ENCODE peak calls at places on chromosomes 1 and 21, in ten cellular contexts. P is adipocyte; U is H9; W is transverse colon; Z is CD4-positive, CD25-positive, alpha-beta regulatory T cell; L is neural progenitor cell; Q is HAP-1; G is heart right ventricle; H is heart left ventricle; D is ovary. O is an unnamed sample. For H3K4me1, the result is how much of the 10 kb centered on the place peaks cover.

GRCh38 chr1:61299468-61299867 is 217.1 kb downstream of the NFIA start:
- DNase-seq in W (no peak), Q (no peak), U (no peak), Z (no peak), D (no peak), L (no peak), H (no peak), G (no peak), P (peak), O (peak)

GRCh38 chr1:21490774-21491482 is 18.3 kb upstream of the ALPL start:
- DNase-seq in Z (no peak), P (peak), U (peak), D (no peak), L (peak), H (no peak), W (peak), G (no peak), Q (peak), O (peak)

GRCh38 chr1:62381831-62382505 is 54.9 kb upstream of the USP1 start:
- DNase-seq in D (no peak), U (no peak), W (no peak), G (no peak), Z (no peak), Q (no peak), P (no peak), L (no peak), H (no peak), O (no peak)

GRCh38 chr1:115056395-115056798 is 26.8 kb downstream of the TSHB start:
- DNase-seq in L (peak), Z (no peak), Q (peak), H (no peak), W (peak), G (no peak), P (peak), U (peak), D (peak), O (no peak)

GRCh38 chr21:33662046-33662445 is 19.7 kb downstream of the ITSN1 start:
- DNase-seq in H (no peak), Z (no peak), U (no peak), W (no peak), L (no peak), P (no peak), Q (no peak), D (no peak), G (no peak), O (no peak)

GRCh38 chr1:97004054-97004453 is 282.5 kb downstream of the PTBP2 start:
- DNase-seq in Q (no peak), W (no peak), P (peak), G (no peak), H (no peak), D (no peak), L (no peak), Z (no peak), U (no peak), O (no peak)

GRCh38 chr1:184890539-184890973 is 83.8 kb downstream of the NIBAN1 start:
- DNase-seq in U (no peak), W (no peak), P (peak), L (no peak), H (no peak), D (no peak), G (no peak), Z (peak), Q (no peak), O (peak)

GRCh38 chr1:111204211-111204883 is 3.9 kb upstream of the DENND2D start:
- DNase-seq in Q (no peak), G (peak), U (no peak), P (peak), W (peak), Z (peak), D (peak), L (no peak), H (peak), O (peak)

DNA sequence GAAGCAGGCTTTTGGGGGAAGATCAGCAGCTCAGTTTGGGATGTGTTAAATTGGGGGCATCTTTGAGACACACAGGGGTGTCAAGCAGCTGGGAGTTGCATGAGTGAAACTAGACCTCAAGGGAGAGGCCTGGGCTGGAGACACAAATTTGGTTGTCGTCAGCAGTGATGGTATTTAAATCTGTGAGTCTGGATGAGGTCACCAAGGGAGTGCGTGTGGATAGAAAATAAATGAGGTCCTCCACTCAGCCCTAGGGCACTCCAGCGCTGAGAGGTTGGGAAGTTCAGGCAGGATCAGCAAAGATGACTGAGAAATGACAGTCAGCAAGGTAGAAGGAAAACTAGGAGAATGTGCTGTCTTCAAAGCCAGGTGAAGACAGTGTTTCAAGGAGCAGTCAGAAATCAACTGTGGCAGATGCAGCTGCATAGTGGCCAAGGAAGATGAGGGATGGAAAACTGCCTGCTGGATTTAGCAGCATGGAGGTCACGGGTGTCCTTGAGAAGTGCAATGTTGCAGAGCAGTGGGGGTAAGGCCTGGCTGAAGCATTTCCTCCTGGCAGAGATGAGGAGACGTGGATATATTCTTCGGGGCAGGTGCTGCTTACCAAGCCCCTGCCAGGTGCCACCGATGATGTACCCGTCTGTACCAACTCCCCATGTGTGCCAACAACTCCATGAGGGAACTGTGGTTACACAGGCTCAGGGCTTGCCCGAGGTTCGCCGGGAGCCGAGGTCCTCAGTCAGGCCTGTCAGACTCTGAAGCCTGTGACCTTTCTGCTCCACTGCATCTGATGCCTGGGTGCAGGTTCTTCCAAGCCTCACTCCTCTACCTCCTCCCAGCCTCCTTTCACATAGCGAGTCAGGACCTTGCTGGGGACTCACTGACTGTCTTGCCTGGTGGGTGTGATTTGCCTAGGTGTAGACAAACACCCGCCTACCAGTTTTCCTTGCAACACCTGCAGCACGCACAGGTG is 11.3 kb downstream of the MAP7D1 start:
- DNase-seq in Q (no peak), U (no peak), P (peak), D (no peak), H (no peak), L (no peak), G (no peak), Z (no peak), W (no peak), O (no peak)
- H3K4me1 ChIP-seq in Q (under half), U (under half), P (under half), D (under half), H (half or more), L (under half), G (half or more), Z (under half), W (under half), O (under half)

GRCh38 chr1:201773764-201774163 is 55.2 kb upstream of the IPO9 start:
- DNase-seq in W (no peak), H (no peak), U (no peak), Z (no peak), G (no peak), P (no peak), L (no peak), D (no peak), Q (no peak), O (no peak)
- H3K4me1 ChIP-seq in W (under half), H (half or more), U (under half), Z (under half), G (half or more), P (half or more), L (under half), D (under half), Q (under half), O (under half)

DNA sequence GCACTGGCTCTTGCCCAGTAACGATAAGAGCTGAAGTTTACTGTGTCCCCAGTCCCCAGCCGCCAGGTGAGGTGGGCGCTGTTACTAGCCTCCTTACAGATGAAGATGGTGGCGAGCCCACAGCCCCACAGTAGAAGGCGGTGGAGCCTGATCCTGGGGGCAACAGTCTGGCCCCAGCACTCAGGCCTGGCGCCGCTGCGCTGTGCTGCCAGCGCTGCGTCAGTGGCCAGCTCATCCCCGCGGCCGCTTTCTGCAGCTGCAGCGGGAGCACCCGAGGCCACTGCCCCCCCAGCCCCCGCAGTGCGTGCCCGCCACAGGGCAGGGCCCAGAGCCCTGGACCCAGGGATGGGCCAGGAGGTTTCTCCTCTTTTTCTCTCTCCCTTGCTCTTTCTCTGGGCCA is 13.3 kb downstream of the H6PD start:
- DNase-seq in G (no peak), W (no peak), Q (no peak), H (no peak), L (no peak), P (no peak), U (no peak), D (peak), Z (no peak), O (no peak)
- H3K4me1 ChIP-seq in G (half or more), W (under half), Q (under half), H (half or more), L (under half), P (under half), U (under half), D (half or more), Z (under half), O (under half)

GRCh38 chr1:164755674-164756073 is 196.7 kb downstream of the PBX1 start:
- DNase-seq in P (no peak), H (no peak), L (no peak), G (no peak), Q (peak), U (no peak), D (no peak), W (no peak), Z (no peak), O (no peak)

GRCh38 chr1:164757627-164758026 is 198.6 kb downstream of the PBX1 start:
- DNase-seq in Q (no peak), U (no peak), G (no peak), P (no peak), Z (no peak), D (no peak), H (no peak), L (no peak), W (no peak), O (no peak)

GRCh38 chr1:164753521-164754077 is 194.6 kb downstream of the PBX1 start:
- DNase-seq in D (no peak), L (no peak), U (no peak), Z (no peak), H (no peak), Q (no peak), G (no peak), P (no peak), W (no peak), O (no peak)

GRCh38 chr1:164756741-164757140 is 197.8 kb downstream of the PBX1 start:
- DNase-seq in Z (no peak), P (no peak), W (no peak), G (no peak), H (no peak), U (no peak), L (no peak), Q (no peak), D (no peak), O (no peak)

GRCh38 chr1:164754088-164754600 is 195.2 kb downstream of the PBX1 start:
- DNase-seq in U (no peak), Z (no peak), Q (no peak), L (no peak), G (peak), W (no peak), P (no peak), D (peak), H (no peak), O (no peak)
- H3K4me1 ChIP-seq in U (under half), Z (under half), Q (under half), L (under half), G (under half), W (under half), P (half or more), D (under half), H (half or more), O (under half)

DNA sequence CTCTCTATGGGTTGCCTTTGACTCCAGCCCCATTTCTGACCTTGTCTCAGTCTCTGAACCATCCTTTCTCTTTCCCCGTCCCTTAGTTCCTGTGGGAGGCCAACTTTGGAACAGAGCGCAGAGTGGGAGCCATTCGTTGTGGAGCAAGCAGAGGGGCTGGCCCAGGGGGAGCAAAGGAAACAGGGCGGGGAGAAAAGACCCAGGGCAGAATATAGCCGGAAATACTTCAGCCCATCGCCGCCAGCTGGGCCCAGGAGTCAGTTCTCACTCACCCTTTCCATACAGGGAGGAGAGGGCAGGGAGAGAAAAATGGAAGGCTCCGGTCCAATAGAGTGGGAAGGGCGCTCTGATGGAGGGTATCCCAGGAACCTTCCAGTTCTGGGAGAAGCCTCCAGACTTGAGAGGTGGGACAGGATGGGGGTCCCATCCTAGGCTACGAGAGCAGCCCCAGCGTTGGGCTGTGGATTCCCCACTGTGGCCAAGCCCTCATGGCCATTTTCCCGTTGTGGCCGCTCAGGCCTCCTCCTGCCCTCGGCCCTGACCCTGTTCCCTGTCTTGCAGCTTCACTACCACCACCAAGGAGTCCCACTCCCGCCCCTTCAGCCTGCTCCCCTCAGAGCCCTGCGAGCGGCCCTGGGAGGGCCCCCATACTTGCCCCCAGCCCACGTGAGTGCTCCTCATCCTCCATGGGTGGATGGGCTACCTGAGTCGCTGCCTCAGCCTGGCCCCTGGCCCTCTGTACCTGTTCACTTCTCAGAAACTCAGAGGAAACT is 10.9 kb downstream of the PEAR1 start:
- DNase-seq in U (no peak), L (no peak), H (peak), Q (no peak), D (no peak), Z (no peak), P (no peak), G (no peak), W (no peak), O (no peak)
- H3K4me1 ChIP-seq in U (under half), L (under half), H (half or more), Q (under half), D (under half), Z (under half), P (under half), G (half or more), W (under half), O (under half)

GRCh38 chr21:44870748-44871495 is 2.6 kb downstream of the PTTG1IP start:
- DNase-seq in Z (no peak), H (peak), W (peak), D (peak), L (no peak), G (peak), P (no peak), U (no peak), Q (no peak), O (peak)
- H3K4me1 ChIP-seq in Z (half or more), H (half or more), W (half or more), D (under half), L (under half), G (half or more), P (half or more), U (under half), Q (under half), O (under half)

GRCh38 chr1:33350611-33351280 is 29.8 kb upstream of the A3GALT2 start:
- DNase-seq in Q (no peak), P (no peak), G (no peak), L (no peak), D (no peak), Z (no peak), U (no peak), W (no peak), H (no peak), O (no peak)
- H3K4me1 ChIP-seq in Q (under half), P (under half), G (under half), L (under half), D (under half), Z (under half), U (under half), W (under half), H (under half), O (under half)

O was measured in small intestine.